ENCODE peak calls at places on chromosome 12, in four cellular contexts. O, J, N and I are unnamed samples.

GRCh38 chr12:94841171-94841570 is 162.3 kb downstream of the NDUFA12 start:
- DNase-seq in O (no peak), J (no peak), N (no peak), I (no peak)

GRCh38 chr12:66331814-66332213 is 29.5 kb downstream of the HELB start:
- DNase-seq in O (no peak), J (no peak), N (no peak), I (no peak)

GRCh38 chr12:62983594-62983993 is 48.6 kb upstream of the PPM1H start:
- DNase-seq in O (no peak), J (no peak), N (no peak), I (no peak)

GRCh38 chr12:69661386-69661785 is 37.7 kb downstream of the BEST3 start:
- DNase-seq in O (no peak), J (no peak), N (no peak), I (no peak)

GRCh38 chr12:112907415-112908157 is 824 bp downstream of the OAS1 start:
- DNase-seq in O (no peak), J (no peak), N (peak), I (no peak)

GRCh38 chr12:19431407-19432308 is 7.6 kb upstream of the AEBP2 start:
- DNase-seq in O (no peak), J (no peak), N (peak), I (no peak)

GRCh38 chr12:89138048-89138852 is 214.1 kb downstream of the DUSP6 start:
- DNase-seq in O (no peak), J (no peak), N (peak), I (no peak)

GRCh38 chr12:97924122-97924521 is 461.5 kb downstream of the RMST start:
- DNase-seq in O (no peak), J (no peak), N (no peak), I (no peak)

GRCh38 chr12:19624401-19624930 is 185.2 kb downstream of the AEBP2 start:
- DNase-seq in O (no peak), J (no peak), N (peak), I (no peak)

GRCh38 chr12:119169150-119169549 is 9.6 kb upstream of the HSPB8 start:
- DNase-seq in O (no peak), J (no peak), N (no peak), I (no peak)

GRCh38 chr12:67388331-67389163 is 119.4 kb downstream of the CAND1 start:
- DNase-seq in O (no peak), J (no peak), N (no peak), I (no peak)

GRCh38 chr12:77943466-77943865 is 112.8 kb downstream of the NAV3 start:
- DNase-seq in O (no peak), J (peak), N (peak), I (no peak)

GRCh38 chr12:13088503-13088902 is 15.0 kb downstream of the GSG1 start:
- DNase-seq in O (no peak), J (no peak), N (no peak), I (no peak)

GRCh38 chr12:63348544-63348943 is 197.5 kb upstream of the AVPR1A start:
- DNase-seq in O (no peak), J (no peak), N (no peak), I (no peak)

GRCh38 chr12:24991209-24992049 is 42.5 kb upstream of the BCAT1 start:
- DNase-seq in O (no peak), J (peak), N (peak), I (no peak)

GRCh38 chr12:94148841-94149780 is 734 bp downstream of the PLXNC1 start:
- DNase-seq in O (no peak), J (no peak), N (peak), I (no peak)

GRCh38 chr12:107668320-107668719 is 17.3 kb upstream of the PWP1 start:
- DNase-seq in O (no peak), J (no peak), N (no peak), I (no peak)

GRCh38 chr12:127728285-127728684 is 538.7 kb upstream of the TMEM132C start:
- DNase-seq in O (no peak), J (no peak), N (no peak), I (no peak)

GRCh38 chr12:62533755-62534107 is 67.1 kb downstream of the MON2 start:
- DNase-seq in O (no peak), J (no peak), N (no peak), I (no peak)

GRCh38 chr12:104672501-104673265 is 215.9 kb downstream of the CHST11 start:
- DNase-seq in O (peak), J (no peak), N (peak), I (no peak)

GRCh38 chr12:131642101-131642540 is 68.8 kb upstream of the SFSWAP start:
- DNase-seq in O (no peak), J (no peak), N (peak), I (no peak)

GRCh38 chr12:61993734-61994345 is 266.4 kb upstream of the USP15 start:
- DNase-seq in O (no peak), J (peak), N (no peak), I (no peak)

GRCh38 chr12:122126713-122127597 is 47.1 kb downstream of the IL31 start:
- DNase-seq in O (peak), J (no peak), N (peak), I (no peak)

GRCh38 chr12:8840938-8841633 is 18.7 kb downstream of the A2ML1 start:
- DNase-seq in O (no peak), J (no peak), N (no peak), I (no peak)

GRCh38 chr12:1801285-1801975 is 18.9 kb upstream of the LRTM2 start:
- DNase-seq in O (no peak), J (no peak), N (peak), I (no peak)

GRCh38 chr12:123076604-123077297 is 74.1 kb downstream of the PITPNM2 start:
- DNase-seq in O (no peak), J (no peak), N (peak), I (no peak)

GRCh38 chr12:117060236-117060926 is 38.8 kb downstream of the TESC start:
- DNase-seq in O (no peak), J (no peak), N (no peak), I (peak)
- H3K27ac ChIP-seq in O (no peak), J (no peak), N (no peak), I (peak)

GRCh38 chr12:6124411-6125151 is at the start of gene VWF:
- DNase-seq in O (no peak), J (no peak), N (no peak), I (no peak)

GRCh38 chr12:6123258-6123657 is 1.2 kb downstream of the VWF start:
- DNase-seq in O (no peak), J (no peak), N (no peak), I (no peak)

GRCh38 chr12:6120796-6121473 is 3.5 kb downstream of the VWF start:
- DNase-seq in O (no peak), J (no peak), N (no peak), I (no peak)

GRCh38 chr12:6118891-6119568 is 5.4 kb downstream of the VWF start:
- DNase-seq in O (no peak), J (no peak), N (no peak), I (no peak)

GRCh38 chr12:6122211-6122610 is 2.3 kb downstream of the VWF start:
- DNase-seq in O (no peak), J (no peak), N (no peak), I (no peak)
- H3K27ac ChIP-seq in O (no peak), J (no peak), N (no peak), I (peak)

GRCh38 chr12:101019193-101019592 is 190.8 kb downstream of the SLC5A8 start:
- DNase-seq in O (no peak), J (no peak), N (no peak), I (no peak)
- H3K27ac ChIP-seq in O (no peak), J (no peak), N (no peak), I (no peak)

GRCh38 chr12:124361074-124361965 is 66.4 kb downstream of the RFLNA start:
- DNase-seq in O (no peak), J (no peak), N (no peak), I (no peak)
- H3K27ac ChIP-seq in O (no peak), J (peak), N (no peak), I (no peak)

GRCh38 chr12:111642681-111643427 is 42.9 kb downstream of the BRAP start:
- DNase-seq in O (no peak), J (no peak), N (no peak), I (no peak)
- H3K27ac ChIP-seq in O (peak), J (no peak), N (peak), I (peak)

GRCh38 chr12:52813885-52814709 is at the start of gene KRT4:
- DNase-seq in O (no peak), J (no peak), N (no peak), I (no peak)
- H3K27ac ChIP-seq in O (no peak), J (no peak), N (no peak), I (no peak)